ENCODE peak calls at places on chromosomes 4 and X, in nine cellular contexts. One of them, this sample, is unnamed.

GRCh38 chr4:102623622-102624021 is 122.5 kb downstream of the NFKB1 start:
- DNase-seq in T-helper 1 cell: no peak
- DNase-seq in stimulated activated CD4-positive, alpha-beta T cell treated with anti-CD3 and anti-CD28 coated beads, Interleukin-15, amount 100 ng/mL, for 24 hours: no peak
- DNase-seq in AG09309: no peak
- DNase-seq in PC-3: peak; percentile 40
- DNase-seq in left colon: no peak
- DNase-seq in Right ventricle myocardium superior: no peak
- DNase-seq in GM10248: no peak
- DNase-seq in stimulated activated naive CD8-positive, alpha-beta T cell treated with anti-CD3 and anti-CD28 coated beads, Interleukin-15, Interleukin-2, amounts not matched to agents 100 U/mL and 50 U/mL, for 24 hours: no peak
- DNase-seq in this sample: peak; percentile 53

GRCh38 chr4:8848507-8849265 is 23.0 kb downstream of the HMX1 start:
- DNase-seq in stimulated activated naive CD8-positive, alpha-beta T cell treated with anti-CD3 and anti-CD28 coated beads, Interleukin-15, Interleukin-2, amounts not matched to agents 100 U/mL and 50 U/mL, for 24 hours: no peak
- DNase-seq in PC-3: no peak
- DNase-seq in GM10248: no peak
- DNase-seq in Right ventricle myocardium superior: peak; percentile 11
- DNase-seq in AG09309: no peak
- DNase-seq in T-helper 1 cell: no peak
- DNase-seq in left colon: no peak
- DNase-seq in stimulated activated CD4-positive, alpha-beta T cell treated with anti-CD3 and anti-CD28 coated beads, Interleukin-15, amount 100 ng/mL, for 24 hours: no peak
- DNase-seq in this sample: no peak

GRCh38 chr4:52037730-52038108 is 380 bp downstream of the SGCB start:
- DNase-seq in Right ventricle myocardium superior: peak; percentile 56
- DNase-seq in PC-3: peak; percentile 26
- DNase-seq in T-helper 1 cell: no peak
- DNase-seq in stimulated activated CD4-positive, alpha-beta T cell treated with anti-CD3 and anti-CD28 coated beads, Interleukin-15, amount 100 ng/mL, for 24 hours: peak; percentile 43
- DNase-seq in left colon: no peak
- DNase-seq in GM10248: no peak
- DNase-seq in stimulated activated naive CD8-positive, alpha-beta T cell treated with anti-CD3 and anti-CD28 coated beads, Interleukin-15, Interleukin-2, amounts not matched to agents 100 U/mL and 50 U/mL, for 24 hours: no peak
- DNase-seq in AG09309: no peak
- DNase-seq in this sample: peak; percentile 71

GRCh38 chrX:9899640-9900075 is 67.5 kb upstream of the CLDN34 start:
- DNase-seq in AG09309: peak; percentile 71
- DNase-seq in stimulated activated naive CD8-positive, alpha-beta T cell treated with anti-CD3 and anti-CD28 coated beads, Interleukin-15, Interleukin-2, amounts not matched to agents 100 U/mL and 50 U/mL, for 24 hours: no peak
- DNase-seq in left colon: no peak
- DNase-seq in stimulated activated CD4-positive, alpha-beta T cell treated with anti-CD3 and anti-CD28 coated beads, Interleukin-15, amount 100 ng/mL, for 24 hours: peak; percentile 26
- DNase-seq in T-helper 1 cell: no peak
- DNase-seq in PC-3: no peak
- DNase-seq in GM10248: no peak
- DNase-seq in Right ventricle myocardium superior: no peak
- DNase-seq in this sample: no peak

GRCh38 chrX:74613350-74614192 is 853 bp downstream of the RLIM start:
- DNase-seq in stimulated activated CD4-positive, alpha-beta T cell treated with anti-CD3 and anti-CD28 coated beads, Interleukin-15, amount 100 ng/mL, for 24 hours: no peak
- DNase-seq in T-helper 1 cell: no peak
- DNase-seq in AG09309: no peak
- DNase-seq in GM10248: no peak
- DNase-seq in Right ventricle myocardium superior: peak; percentile 30
- DNase-seq in PC-3: peak; percentile 6
- DNase-seq in stimulated activated naive CD8-positive, alpha-beta T cell treated with anti-CD3 and anti-CD28 coated beads, Interleukin-15, Interleukin-2, amounts not matched to agents 100 U/mL and 50 U/mL, for 24 hours: peak; percentile 11
- DNase-seq in left colon: peak; percentile 23
- DNase-seq in this sample: peak; percentile 56

GRCh38 chrX:50747471-50747900 is 66.5 kb downstream of the SHROOM4 start:
- DNase-seq in GM10248: peak; percentile 13
- DNase-seq in AG09309: peak; percentile 52
- DNase-seq in T-helper 1 cell: no peak
- DNase-seq in stimulated activated naive CD8-positive, alpha-beta T cell treated with anti-CD3 and anti-CD28 coated beads, Interleukin-15, Interleukin-2, amounts not matched to agents 100 U/mL and 50 U/mL, for 24 hours: peak; percentile 10
- DNase-seq in Right ventricle myocardium superior: no peak
- DNase-seq in stimulated activated CD4-positive, alpha-beta T cell treated with anti-CD3 and anti-CD28 coated beads, Interleukin-15, amount 100 ng/mL, for 24 hours: peak; percentile 15
- DNase-seq in PC-3: peak; percentile 28
- DNase-seq in left colon: no peak
- DNase-seq in this sample: peak; percentile 50

GRCh38 chr4:7059673-7060072 is 8.2 kb downstream of the GRPEL1 start:
- DNase-seq in Right ventricle myocardium superior: no peak
- DNase-seq in stimulated activated CD4-positive, alpha-beta T cell treated with anti-CD3 and anti-CD28 coated beads, Interleukin-15, amount 100 ng/mL, for 24 hours: no peak
- DNase-seq in stimulated activated naive CD8-positive, alpha-beta T cell treated with anti-CD3 and anti-CD28 coated beads, Interleukin-15, Interleukin-2, amounts not matched to agents 100 U/mL and 50 U/mL, for 24 hours: no peak
- DNase-seq in T-helper 1 cell: no peak
- DNase-seq in PC-3: no peak
- DNase-seq in left colon: no peak
- DNase-seq in AG09309: no peak
- DNase-seq in GM10248: no peak
- DNase-seq in this sample: no peak

GRCh38 chr4:6369924-6370645 is 100.4 kb downstream of the WFS1 start:
- DNase-seq in AG09309: no peak
- DNase-seq in GM10248: no peak
- DNase-seq in Right ventricle myocardium superior: no peak
- DNase-seq in stimulated activated naive CD8-positive, alpha-beta T cell treated with anti-CD3 and anti-CD28 coated beads, Interleukin-15, Interleukin-2, amounts not matched to agents 100 U/mL and 50 U/mL, for 24 hours: no peak
- DNase-seq in stimulated activated CD4-positive, alpha-beta T cell treated with anti-CD3 and anti-CD28 coated beads, Interleukin-15, amount 100 ng/mL, for 24 hours: no peak
- DNase-seq in T-helper 1 cell: no peak
- DNase-seq in PC-3: no peak
- DNase-seq in left colon: no peak
- DNase-seq in this sample: no peak

GRCh38 chrX:130896816-130897508 is 6.0 kb downstream of the ENOX2 start:
- DNase-seq in stimulated activated CD4-positive, alpha-beta T cell treated with anti-CD3 and anti-CD28 coated beads, Interleukin-15, amount 100 ng/mL, for 24 hours: no peak
- DNase-seq in T-helper 1 cell: no peak
- DNase-seq in left colon: no peak
- DNase-seq in AG09309: no peak
- DNase-seq in PC-3: no peak
- DNase-seq in GM10248: no peak
- DNase-seq in stimulated activated naive CD8-positive, alpha-beta T cell treated with anti-CD3 and anti-CD28 coated beads, Interleukin-15, Interleukin-2, amounts not matched to agents 100 U/mL and 50 U/mL, for 24 hours: no peak
- DNase-seq in Right ventricle myocardium superior: no peak
- DNase-seq in this sample: no peak

GRCh38 chr4:76733380-76733779 is 164.6 kb downstream of the SOWAHB start:
- DNase-seq in stimulated activated CD4-positive, alpha-beta T cell treated with anti-CD3 and anti-CD28 coated beads, Interleukin-15, amount 100 ng/mL, for 24 hours: no peak
- DNase-seq in AG09309: no peak
- DNase-seq in stimulated activated naive CD8-positive, alpha-beta T cell treated with anti-CD3 and anti-CD28 coated beads, Interleukin-15, Interleukin-2, amounts not matched to agents 100 U/mL and 50 U/mL, for 24 hours: no peak
- DNase-seq in GM10248: no peak
- DNase-seq in T-helper 1 cell: no peak
- DNase-seq in PC-3: peak; percentile 70
- DNase-seq in Right ventricle myocardium superior: no peak
- DNase-seq in left colon: peak; percentile 40
- DNase-seq in this sample: no peak

GRCh38 chrX:103417370-103417769 is 41.0 kb downstream of the BEX3 start:
- DNase-seq in AG09309: no peak
- DNase-seq in Right ventricle myocardium superior: no peak
- DNase-seq in stimulated activated CD4-positive, alpha-beta T cell treated with anti-CD3 and anti-CD28 coated beads, Interleukin-15, amount 100 ng/mL, for 24 hours: no peak
- DNase-seq in left colon: no peak
- DNase-seq in GM10248: no peak
- DNase-seq in PC-3: no peak
- DNase-seq in stimulated activated naive CD8-positive, alpha-beta T cell treated with anti-CD3 and anti-CD28 coated beads, Interleukin-15, Interleukin-2, amounts not matched to agents 100 U/mL and 50 U/mL, for 24 hours: no peak
- DNase-seq in T-helper 1 cell: no peak
- DNase-seq in this sample: no peak

GRCh38 chr4:104138154-104138553 is 356.5 kb downstream of the CXXC4 start:
- DNase-seq in PC-3: no peak
- DNase-seq in Right ventricle myocardium superior: no peak
- DNase-seq in stimulated activated naive CD8-positive, alpha-beta T cell treated with anti-CD3 and anti-CD28 coated beads, Interleukin-15, Interleukin-2, amounts not matched to agents 100 U/mL and 50 U/mL, for 24 hours: no peak
- DNase-seq in T-helper 1 cell: no peak
- DNase-seq in AG09309: no peak
- DNase-seq in GM10248: no peak
- DNase-seq in stimulated activated CD4-positive, alpha-beta T cell treated with anti-CD3 and anti-CD28 coated beads, Interleukin-15, amount 100 ng/mL, for 24 hours: no peak
- DNase-seq in left colon: no peak
- DNase-seq in this sample: no peak